ENCODE peak calls at places on chromosomes 16 and 17, in ten cellular contexts. I is activated naive CD8-positive, alpha-beta T cell treated with anti-CD3 and anti-CD28 coated beads, Interleukin-2, amount 50 U/mL, for 24 hours; X is AG08395; D is memory B cell; O is NCI-H2029 treated with DMSO at 0.1 percent for 48 hours; A is DMS 273 treated with DMSO at 0.1 percent for 48 hours; W is Daoy; M is activated T-cell treated with anti-CD3 and anti-CD28 coated beads, Interleukin-2, amount 50 U/mL, for 72 hours; C is globus pallidus; N is CD4-positive, alpha-beta T cell. R is an unnamed sample.

GRCh38 chr17:38333635-38334295 is 10.0 kb downstream of the GPR179 start:
- DNase-seq in I (peak), X (peak), D (no peak), O (no peak), A (no peak), W (peak), M (peak), C (no peak), N (peak), R (no peak)

GRCh38 chr17:11935734-11936406 is 61.4 kb downstream of the ZNF18 start:
- DNase-seq in I (peak), X (peak), D (no peak), O (no peak), A (no peak), W (peak), M (peak), C (peak), N (no peak), R (no peak)

GRCh38 chr17:62064791-62065563 is at the start of gene MED13:
- DNase-seq in I (peak), X (peak), D (peak), O (no peak), A (no peak), W (peak), M (peak), C (peak), N (peak), R (peak)

GRCh38 chr16:12750554-12750918 is 53.2 kb downstream of the CPPED1 start:
- DNase-seq in I (peak), X (no peak), D (no peak), O (no peak), A (no peak), W (no peak), M (no peak), C (no peak), N (no peak), R (no peak)

GRCh38 chr17:43356999-43357398 is 41.8 kb upstream of the ARL4D start:
- DNase-seq in I (no peak), X (peak), D (no peak), O (no peak), A (no peak), W (peak), M (no peak), C (no peak), N (no peak), R (no peak)

GRCh38 chr16:80323187-80323807 is 217.5 kb upstream of the DYNLRB2 start:
- DNase-seq in I (no peak), X (no peak), D (no peak), O (no peak), A (no peak), W (no peak), M (no peak), C (peak), N (no peak), R (no peak)

GRCh38 chr17:61338000-61338864 is 61.4 kb upstream of the TBX2 start:
- DNase-seq in I (no peak), X (peak), D (no peak), O (no peak), A (no peak), W (peak), M (no peak), C (no peak), N (no peak), R (no peak)

GRCh38 chr16:31273676-31274075 is 13.9 kb downstream of the ITGAM start:
- DNase-seq in I (no peak), X (peak), D (no peak), O (no peak), A (peak), W (no peak), M (no peak), C (no peak), N (no peak), R (no peak)

GRCh38 chr17:82434216-82434565 is 15.8 kb upstream of the OGFOD3 start:
- DNase-seq in I (peak), X (no peak), D (no peak), O (no peak), A (no peak), W (peak), M (no peak), C (no peak), N (no peak), R (no peak)

GRCh38 chr17:50922739-50923405 is 56.7 kb upstream of the TOB1 start:
- DNase-seq in I (no peak), X (no peak), D (no peak), O (no peak), A (no peak), W (no peak), M (no peak), C (no peak), N (no peak), R (no peak)

GRCh38 chr16:86287641-86288201 is 222.6 kb upstream of the FOXF1 start:
- DNase-seq in I (no peak), X (no peak), D (no peak), O (no peak), A (no peak), W (no peak), M (no peak), C (no peak), N (no peak), R (no peak)

GRCh38 chr16:29700253-29700987 is 21.4 kb downstream of the QPRT start:
- DNase-seq in I (peak), X (peak), D (peak), O (peak), A (peak), W (peak), M (peak), C (peak), N (peak), R (peak)

GRCh38 chr17:59617141-59617757 is 2.4 kb upstream of the CLTC start:
- DNase-seq in I (no peak), X (no peak), D (no peak), O (no peak), A (no peak), W (peak), M (no peak), C (no peak), N (no peak), R (no peak)

GRCh38 chr16:57257455-57258070 is 12.5 kb downstream of the ARL2BP start:
- DNase-seq in I (no peak), X (no peak), D (no peak), O (no peak), A (no peak), W (no peak), M (no peak), C (no peak), N (no peak), R (peak)

GRCh38 chr17:40104570-40105471 is 4.4 kb upstream of the NR1D1 start:
- DNase-seq in I (no peak), X (no peak), D (no peak), O (no peak), A (no peak), W (no peak), M (peak), C (no peak), N (no peak), R (no peak)

GRCh38 chr17:79784353-79785016 is 6.5 kb downstream of the CBX2 start:
- DNase-seq in I (no peak), X (no peak), D (no peak), O (no peak), A (no peak), W (no peak), M (no peak), C (no peak), N (no peak), R (no peak)

GRCh38 chr17:77929871-77930436 is 28.5 kb upstream of the TNRC6C start:
- DNase-seq in I (no peak), X (no peak), D (no peak), O (no peak), A (no peak), W (no peak), M (no peak), C (no peak), N (no peak), R (peak)

GRCh38 chr17:27622914-27623313 is 8.1 kb upstream of the LGALS9 start:
- DNase-seq in I (no peak), X (no peak), D (no peak), O (no peak), A (no peak), W (no peak), M (no peak), C (no peak), N (no peak), R (no peak)